ENCODE peak calls at places on chromosome 6, in six cellular contexts. Y is aorta; M is KBM-7; Q is activated CD4-positive, CD25-positive, alpha-beta regulatory T cell; B is Peyer's patch; P is upper lobe of right lung. H is an unnamed sample.

GRCh38 chr6:143332153-143332845 is 118.2 kb downstream of the ADAT2 start:
- DNase-seq in Y (no peak), M (no peak), Q (no peak), B (no peak), P (no peak), H (no peak)

GRCh38 chr6:35287671-35288396 is 9.8 kb upstream of the DEF6 start:
- DNase-seq in Y (no peak), M (no peak), Q (no peak), B (no peak), P (no peak), H (no peak)

GRCh38 chr6:6392214-6393068 is 72.0 kb upstream of the F13A1 start:
- DNase-seq in Y (no peak), M (no peak), Q (no peak), B (no peak), P (no peak), H (no peak)

GRCh38 chr6:33822575-33823395 is 19.0 kb upstream of the MLN start:
- DNase-seq in Y (no peak), M (peak), Q (no peak), B (no peak), P (no peak), H (peak)

GRCh38 chr6:152360016-152360415 is 277.1 kb downstream of the SYNE1 start:
- DNase-seq in Y (no peak), M (no peak), Q (no peak), B (no peak), P (no peak), H (no peak)

GRCh38 chr6:42400886-42401604 is 50.7 kb downstream of the TRERF1 start:
- DNase-seq in Y (no peak), M (no peak), Q (no peak), B (no peak), P (no peak), H (no peak)

GRCh38 chr6:133093957-133094356 is 147.2 kb upstream of the EYA4 start:
- DNase-seq in Y (no peak), M (no peak), Q (no peak), B (no peak), P (no peak), H (no peak)

GRCh38 chr6:21922086-21922485 is 328.5 kb downstream of the SOX4 start:
- DNase-seq in Y (no peak), M (no peak), Q (no peak), B (no peak), P (no peak), H (no peak)

GRCh38 chr6:138415125-138415524 is 11.1 kb downstream of the HEBP2 start:
- DNase-seq in Y (no peak), M (no peak), Q (no peak), B (no peak), P (no peak), H (no peak)

H was measured in RWPE2.